ENCODE peak calls at places on chromosomes 11 and 22, in seven cellular contexts. One of them, this sample, is unnamed.

GRCh38 chr11:63851354-63851753 is 12.4 kb downstream of the MARK2 start:
- DNase-seq in astrocyte of the cerebellum: no peak
- DNase-seq in germinal center: no peak
- DNase-seq in stimulated activated CD4-positive, alpha-beta T cell treated with anti-CD3 and anti-CD28 coated beads, TNF-alpha, amount 100 ng/mL, for 1 hour: no peak
- DNase-seq in tibial artery: no peak
- DNase-seq in effector memory CD4-positive, alpha-beta T cell: no peak
- DNase-seq in HTR-8/SVneo: no peak
- DNase-seq in this sample: no peak

GRCh38 chr11:1640076-1640946 is 10.7 kb downstream of the KRTAP5-5 start:
- DNase-seq in astrocyte of the cerebellum: no peak
- DNase-seq in germinal center: peak; percentile 55
- DNase-seq in stimulated activated CD4-positive, alpha-beta T cell treated with anti-CD3 and anti-CD28 coated beads, TNF-alpha, amount 100 ng/mL, for 1 hour: no peak
- DNase-seq in tibial artery: no peak
- DNase-seq in effector memory CD4-positive, alpha-beta T cell: no peak
- DNase-seq in HTR-8/SVneo: peak; percentile 61
- DNase-seq in this sample: peak; percentile 14

GRCh38 chr11:112751312-112751711 is 209.9 kb upstream of the NCAM1 start:
- DNase-seq in astrocyte of the cerebellum: no peak
- DNase-seq in germinal center: no peak
- DNase-seq in stimulated activated CD4-positive, alpha-beta T cell treated with anti-CD3 and anti-CD28 coated beads, TNF-alpha, amount 100 ng/mL, for 1 hour: no peak
- DNase-seq in tibial artery: no peak
- DNase-seq in effector memory CD4-positive, alpha-beta T cell: no peak
- DNase-seq in HTR-8/SVneo: no peak
- DNase-seq in this sample: no peak

GRCh38 chr11:75389925-75390324 is 9.4 kb upstream of the RPS3 start:
- DNase-seq in astrocyte of the cerebellum: no peak
- DNase-seq in germinal center: no peak
- DNase-seq in stimulated activated CD4-positive, alpha-beta T cell treated with anti-CD3 and anti-CD28 coated beads, TNF-alpha, amount 100 ng/mL, for 1 hour: no peak
- DNase-seq in tibial artery: no peak
- DNase-seq in effector memory CD4-positive, alpha-beta T cell: no peak
- DNase-seq in HTR-8/SVneo: no peak
- DNase-seq in this sample: no peak

GRCh38 chr11:64040684-64041267 is 5.0 kb downstream of the FLRT1 start:
- DNase-seq in astrocyte of the cerebellum: no peak
- DNase-seq in germinal center: no peak
- DNase-seq in stimulated activated CD4-positive, alpha-beta T cell treated with anti-CD3 and anti-CD28 coated beads, TNF-alpha, amount 100 ng/mL, for 1 hour: no peak
- DNase-seq in tibial artery: no peak
- DNase-seq in effector memory CD4-positive, alpha-beta T cell: no peak
- DNase-seq in HTR-8/SVneo: no peak
- DNase-seq in this sample: no peak

GRCh38 chr22:32430352-32430751 is 18.3 kb upstream of the RTCB start:
- DNase-seq in astrocyte of the cerebellum: no peak
- DNase-seq in germinal center: no peak
- DNase-seq in stimulated activated CD4-positive, alpha-beta T cell treated with anti-CD3 and anti-CD28 coated beads, TNF-alpha, amount 100 ng/mL, for 1 hour: no peak
- DNase-seq in tibial artery: no peak
- DNase-seq in effector memory CD4-positive, alpha-beta T cell: no peak
- DNase-seq in HTR-8/SVneo: no peak
- DNase-seq in this sample: no peak

GRCh38 chr11:18600915-18601569 is 1.5 kb downstream of the MISFA start:
- DNase-seq in astrocyte of the cerebellum: no peak
- DNase-seq in germinal center: no peak
- DNase-seq in stimulated activated CD4-positive, alpha-beta T cell treated with anti-CD3 and anti-CD28 coated beads, TNF-alpha, amount 100 ng/mL, for 1 hour: no peak
- DNase-seq in tibial artery: no peak
- DNase-seq in effector memory CD4-positive, alpha-beta T cell: no peak
- DNase-seq in HTR-8/SVneo: no peak
- DNase-seq in this sample: no peak

GRCh38 chr11:123478352-123478986 is 48.4 kb downstream of the GRAMD1B start:
- DNase-seq in astrocyte of the cerebellum: peak; percentile 76
- DNase-seq in germinal center: peak; percentile 70
- DNase-seq in stimulated activated CD4-positive, alpha-beta T cell treated with anti-CD3 and anti-CD28 coated beads, TNF-alpha, amount 100 ng/mL, for 1 hour: no peak
- DNase-seq in tibial artery: no peak
- DNase-seq in effector memory CD4-positive, alpha-beta T cell: peak; percentile 6
- DNase-seq in HTR-8/SVneo: peak; percentile 69
- DNase-seq in this sample: peak; percentile 12

GRCh38 chr11:100932474-100933100 is 197.0 kb downstream of the PGR start:
- DNase-seq in astrocyte of the cerebellum: no peak
- DNase-seq in germinal center: peak; percentile 23
- DNase-seq in stimulated activated CD4-positive, alpha-beta T cell treated with anti-CD3 and anti-CD28 coated beads, TNF-alpha, amount 100 ng/mL, for 1 hour: no peak
- DNase-seq in tibial artery: no peak
- DNase-seq in effector memory CD4-positive, alpha-beta T cell: no peak
- DNase-seq in HTR-8/SVneo: no peak
- DNase-seq in this sample: no peak

GRCh38 chr11:127003260-127003981 is 2.9 kb upstream of the KIRREL3 start:
- DNase-seq in astrocyte of the cerebellum: no peak
- DNase-seq in germinal center: peak; percentile 15
- DNase-seq in stimulated activated CD4-positive, alpha-beta T cell treated with anti-CD3 and anti-CD28 coated beads, TNF-alpha, amount 100 ng/mL, for 1 hour: no peak
- DNase-seq in tibial artery: no peak
- DNase-seq in effector memory CD4-positive, alpha-beta T cell: no peak
- DNase-seq in HTR-8/SVneo: peak; percentile 48
- DNase-seq in this sample: no peak

GRCh38 chr22:18076060-18076497 is 1.7 kb upstream of the PEX26 start:
- DNase-seq in astrocyte of the cerebellum: peak; percentile 85
- DNase-seq in germinal center: peak; percentile 64
- DNase-seq in stimulated activated CD4-positive, alpha-beta T cell treated with anti-CD3 and anti-CD28 coated beads, TNF-alpha, amount 100 ng/mL, for 1 hour: no peak
- DNase-seq in tibial artery: peak; percentile 67
- DNase-seq in effector memory CD4-positive, alpha-beta T cell: peak; percentile 9
- DNase-seq in HTR-8/SVneo: peak; percentile 64
- DNase-seq in this sample: peak; percentile 47

GRCh38 chr11:125564357-125564756 is 4.9 kb upstream of the EI24 start:
- DNase-seq in astrocyte of the cerebellum: no peak
- DNase-seq in germinal center: no peak
- DNase-seq in stimulated activated CD4-positive, alpha-beta T cell treated with anti-CD3 and anti-CD28 coated beads, TNF-alpha, amount 100 ng/mL, for 1 hour: no peak
- DNase-seq in tibial artery: no peak
- DNase-seq in effector memory CD4-positive, alpha-beta T cell: no peak
- DNase-seq in HTR-8/SVneo: no peak
- DNase-seq in this sample: no peak

GRCh38 chr22:49044776-49045175 is 782.9 kb downstream of the BRD1 start:
- DNase-seq in astrocyte of the cerebellum: no peak
- DNase-seq in germinal center: no peak
- DNase-seq in stimulated activated CD4-positive, alpha-beta T cell treated with anti-CD3 and anti-CD28 coated beads, TNF-alpha, amount 100 ng/mL, for 1 hour: no peak
- DNase-seq in tibial artery: no peak
- DNase-seq in effector memory CD4-positive, alpha-beta T cell: no peak
- DNase-seq in HTR-8/SVneo: no peak
- DNase-seq in this sample: no peak

GRCh38 chr11:70824590-70825300 is 426.4 kb downstream of the CTTN start:
- DNase-seq in astrocyte of the cerebellum: no peak
- DNase-seq in germinal center: no peak
- DNase-seq in stimulated activated CD4-positive, alpha-beta T cell treated with anti-CD3 and anti-CD28 coated beads, TNF-alpha, amount 100 ng/mL, for 1 hour: no peak
- DNase-seq in tibial artery: no peak
- DNase-seq in effector memory CD4-positive, alpha-beta T cell: no peak
- DNase-seq in HTR-8/SVneo: no peak
- DNase-seq in this sample: no peak

GRCh38 chr11:9025101-9025850 is 21.5 kb upstream of the NRIP3 start:
- DNase-seq in astrocyte of the cerebellum: no peak
- DNase-seq in germinal center: no peak
- DNase-seq in stimulated activated CD4-positive, alpha-beta T cell treated with anti-CD3 and anti-CD28 coated beads, TNF-alpha, amount 100 ng/mL, for 1 hour: no peak
- DNase-seq in tibial artery: no peak
- DNase-seq in effector memory CD4-positive, alpha-beta T cell: no peak
- DNase-seq in HTR-8/SVneo: no peak
- DNase-seq in this sample: no peak

GRCh38 chr11:64150481-64151239 is 15.3 kb downstream of the MACROD1 start:
- DNase-seq in astrocyte of the cerebellum: no peak
- DNase-seq in germinal center: no peak
- DNase-seq in stimulated activated CD4-positive, alpha-beta T cell treated with anti-CD3 and anti-CD28 coated beads, TNF-alpha, amount 100 ng/mL, for 1 hour: no peak
- DNase-seq in tibial artery: no peak
- DNase-seq in effector memory CD4-positive, alpha-beta T cell: no peak
- DNase-seq in HTR-8/SVneo: no peak
- DNase-seq in this sample: no peak

GRCh38 chr11:75797796-75798195 is 17.2 kb upstream of the UVRAG start:
- DNase-seq in astrocyte of the cerebellum: no peak
- DNase-seq in germinal center: no peak
- DNase-seq in stimulated activated CD4-positive, alpha-beta T cell treated with anti-CD3 and anti-CD28 coated beads, TNF-alpha, amount 100 ng/mL, for 1 hour: no peak
- DNase-seq in tibial artery: no peak
- DNase-seq in effector memory CD4-positive, alpha-beta T cell: no peak
- DNase-seq in HTR-8/SVneo: peak; percentile 31
- DNase-seq in this sample: no peak

GRCh38 chr11:18608373-18608772 is 8.8 kb downstream of the MISFA start:
- DNase-seq in astrocyte of the cerebellum: no peak
- DNase-seq in germinal center: no peak
- DNase-seq in stimulated activated CD4-positive, alpha-beta T cell treated with anti-CD3 and anti-CD28 coated beads, TNF-alpha, amount 100 ng/mL, for 1 hour: no peak
- DNase-seq in tibial artery: no peak
- DNase-seq in effector memory CD4-positive, alpha-beta T cell: no peak
- DNase-seq in HTR-8/SVneo: no peak
- DNase-seq in this sample: no peak

GRCh38 chr11:122523841-122524531 is 131.5 kb upstream of the UBASH3B start:
- DNase-seq in astrocyte of the cerebellum: peak; percentile 29
- DNase-seq in germinal center: no peak
- DNase-seq in stimulated activated CD4-positive, alpha-beta T cell treated with anti-CD3 and anti-CD28 coated beads, TNF-alpha, amount 100 ng/mL, for 1 hour: no peak
- DNase-seq in tibial artery: peak; percentile 25
- DNase-seq in effector memory CD4-positive, alpha-beta T cell: no peak
- DNase-seq in HTR-8/SVneo: no peak
- DNase-seq in this sample: no peak

GRCh38 chr22:45009881-45010531 is at the start of gene PHF21B:
- DNase-seq in astrocyte of the cerebellum: peak; percentile 18
- DNase-seq in germinal center: peak; percentile 70
- DNase-seq in stimulated activated CD4-positive, alpha-beta T cell treated with anti-CD3 and anti-CD28 coated beads, TNF-alpha, amount 100 ng/mL, for 1 hour: no peak
- DNase-seq in tibial artery: no peak
- DNase-seq in effector memory CD4-positive, alpha-beta T cell: no peak
- DNase-seq in HTR-8/SVneo: peak; percentile 54
- DNase-seq in this sample: no peak

GRCh38 chr11:65499713-65500261 is 942 bp downstream of the MALAT1 start:
- DNase-seq in astrocyte of the cerebellum: no peak
- DNase-seq in germinal center: no peak
- DNase-seq in stimulated activated CD4-positive, alpha-beta T cell treated with anti-CD3 and anti-CD28 coated beads, TNF-alpha, amount 100 ng/mL, for 1 hour: no peak
- DNase-seq in tibial artery: no peak
- DNase-seq in effector memory CD4-positive, alpha-beta T cell: no peak
- DNase-seq in HTR-8/SVneo: no peak
- DNase-seq in this sample: no peak

GRCh38 chr22:39284142-39284980 is 35.1 kb downstream of the RPL3 start:
- DNase-seq in astrocyte of the cerebellum: no peak
- DNase-seq in germinal center: no peak
- DNase-seq in stimulated activated CD4-positive, alpha-beta T cell treated with anti-CD3 and anti-CD28 coated beads, TNF-alpha, amount 100 ng/mL, for 1 hour: no peak
- DNase-seq in tibial artery: no peak
- DNase-seq in effector memory CD4-positive, alpha-beta T cell: no peak
- DNase-seq in HTR-8/SVneo: no peak
- DNase-seq in this sample: no peak

GRCh38 chr11:27619039-27619438 is 81.2 kb downstream of the BDNF start:
- DNase-seq in astrocyte of the cerebellum: no peak
- DNase-seq in germinal center: no peak
- DNase-seq in stimulated activated CD4-positive, alpha-beta T cell treated with anti-CD3 and anti-CD28 coated beads, TNF-alpha, amount 100 ng/mL, for 1 hour: no peak
- DNase-seq in tibial artery: no peak
- DNase-seq in effector memory CD4-positive, alpha-beta T cell: no peak
- DNase-seq in HTR-8/SVneo: no peak
- DNase-seq in this sample: no peak

GRCh38 chr22:29856496-29856895 is 18.4 kb upstream of the ASCC2 start:
- DNase-seq in astrocyte of the cerebellum: no peak
- DNase-seq in germinal center: no peak
- DNase-seq in stimulated activated CD4-positive, alpha-beta T cell treated with anti-CD3 and anti-CD28 coated beads, TNF-alpha, amount 100 ng/mL, for 1 hour: no peak
- DNase-seq in tibial artery: no peak
- DNase-seq in effector memory CD4-positive, alpha-beta T cell: no peak
- DNase-seq in HTR-8/SVneo: no peak
- DNase-seq in this sample: no peak

This sample was measured in effector CD4-positive, alpha-beta T cell.